ENCODE peak calls at places on chromosomes 4 and X, in five cellular contexts. One of them, this sample, is unnamed. For H3K27me3 and H3K4me1, the result is how much of the 10 kb centered on the place peaks cover.

GRCh38 chr4:53620956-53621355 is 29.7 kb upstream of the LNX1 start:
- DNase-seq in endodermal cell: peak
- DNase-seq in esophagus muscularis mucosa: no peak
- DNase-seq in psoas muscle: no peak
- DNase-seq in tibial artery: no peak
- DNase-seq in this sample: no peak

GRCh38 chrX:30865020-30865419 is 24.0 kb downstream of the TAB3 start:
- DNase-seq in esophagus muscularis mucosa: no peak
- DNase-seq in psoas muscle: no peak
- DNase-seq in tibial artery: no peak
- DNase-seq in endodermal cell: peak
- DNase-seq in this sample: no peak

GRCh38 chrX:151082077-151082948 is 94.1 kb upstream of the GPR50 start:
- DNase-seq in esophagus muscularis mucosa: no peak
- DNase-seq in psoas muscle: peak
- DNase-seq in endodermal cell: peak
- DNase-seq in tibial artery: peak
- DNase-seq in this sample: peak

GRCh38 chr4:5683566-5683965 is 24.8 kb downstream of the EVC2 start:
- DNase-seq in endodermal cell: no peak
- DNase-seq in psoas muscle: no peak
- DNase-seq in esophagus muscularis mucosa: no peak
- DNase-seq in tibial artery: no peak
- DNase-seq in this sample: no peak

GRCh38 chr4:13903851-13904340 is 276.4 kb upstream of the BOD1L1 start:
- DNase-seq in tibial artery: no peak
- DNase-seq in esophagus muscularis mucosa: peak
- DNase-seq in endodermal cell: no peak
- DNase-seq in psoas muscle: no peak
- DNase-seq in this sample: no peak

GRCh38 chrX:9851890-9852289 is 65.7 kb downstream of the SHROOM2 start:
- DNase-seq in esophagus muscularis mucosa: no peak
- DNase-seq in endodermal cell: no peak
- DNase-seq in tibial artery: no peak
- DNase-seq in psoas muscle: no peak
- DNase-seq in this sample: no peak

GRCh38 chr4:145618210-145618911 is 824 bp upstream of the MMAA start:
- DNase-seq in esophagus muscularis mucosa: no peak
- DNase-seq in psoas muscle: peak
- DNase-seq in tibial artery: no peak
- DNase-seq in endodermal cell: no peak
- DNase-seq in this sample: no peak

GRCh38 chrX:72366178-72366577 is 60.5 kb upstream of the CITED1 start:
- DNase-seq in endodermal cell: no peak
- DNase-seq in esophagus muscularis mucosa: no peak
- DNase-seq in psoas muscle: no peak
- DNase-seq in tibial artery: no peak
- DNase-seq in this sample: no peak

GRCh38 chr4:182015893-182016292 is 227.3 kb upstream of the TENM3 start:
- DNase-seq in endodermal cell: no peak
- DNase-seq in psoas muscle: no peak
- DNase-seq in esophagus muscularis mucosa: no peak
- DNase-seq in tibial artery: no peak
- DNase-seq in this sample: no peak

GRCh38 chr4:986428-986948 is 356 bp upstream of the IDUA start:
- DNase-seq in esophagus muscularis mucosa: no peak
- DNase-seq in psoas muscle: no peak
- DNase-seq in endodermal cell: no peak
- DNase-seq in tibial artery: no peak
- DNase-seq in this sample: no peak

GRCh38 chr4:20272411-20272872 is 20.7 kb downstream of the SLIT2 start:
- DNase-seq in tibial artery: no peak
- DNase-seq in psoas muscle: no peak
- DNase-seq in endodermal cell: no peak
- DNase-seq in esophagus muscularis mucosa: no peak
- DNase-seq in this sample: no peak

GRCh38 chrX:43958529-43958928 is 14.7 kb downstream of the NDP start:
- DNase-seq in psoas muscle: no peak
- DNase-seq in esophagus muscularis mucosa: no peak
- DNase-seq in tibial artery: no peak
- DNase-seq in endodermal cell: peak
- DNase-seq in this sample: peak

GRCh38 chr4:159278399-159278798 is 175.5 kb downstream of the RAPGEF2 start:
- DNase-seq in esophagus muscularis mucosa: no peak
- DNase-seq in tibial artery: no peak
- DNase-seq in psoas muscle: no peak
- DNase-seq in endodermal cell: no peak
- DNase-seq in this sample: no peak

GRCh38 chr4:138188406-138189084 is 53.6 kb downstream of the SLC7A11 start:
- DNase-seq in endodermal cell: no peak
- DNase-seq in esophagus muscularis mucosa: no peak
- DNase-seq in tibial artery: no peak
- DNase-seq in psoas muscle: no peak
- DNase-seq in this sample: no peak

GRCh38 chr4:85952518-85952917 is 407.3 kb downstream of the MAPK10 start:
- DNase-seq in psoas muscle: no peak
- DNase-seq in tibial artery: no peak
- DNase-seq in esophagus muscularis mucosa: no peak
- DNase-seq in endodermal cell: no peak
- DNase-seq in this sample: no peak

GRCh38 chr4:99763635-99764101 is 53.0 kb upstream of the DAPP1 start:
- DNase-seq in endodermal cell: no peak
- DNase-seq in tibial artery: no peak
- DNase-seq in psoas muscle: no peak
- DNase-seq in esophagus muscularis mucosa: no peak
- DNase-seq in this sample: no peak

GRCh38 chr4:105715692-105716278 is 7.2 kb downstream of the GSTCD start:
- DNase-seq in tibial artery: no peak
- DNase-seq in esophagus muscularis mucosa: no peak
- DNase-seq in psoas muscle: no peak
- DNase-seq in endodermal cell: no peak
- DNase-seq in this sample: no peak

GRCh38 chrX:108216405-108216804 is 124.8 kb downstream of the ATG4A start:
- DNase-seq in esophagus muscularis mucosa: no peak
- DNase-seq in psoas muscle: no peak
- DNase-seq in endodermal cell: no peak
- DNase-seq in tibial artery: no peak
- DNase-seq in this sample: no peak

GRCh38 chr4:8915201-8916200 is 43.9 kb upstream of the HMX1 start:
- DNase-seq in endodermal cell: no peak
- DNase-seq in esophagus muscularis mucosa: peak
- DNase-seq in psoas muscle: peak
- DNase-seq in tibial artery: peak
- DNase-seq in this sample: no peak

GRCh38 chr4:21209854-21210253 is 509.6 kb downstream of the PACRGL start:
- DNase-seq in psoas muscle: no peak
- DNase-seq in endodermal cell: no peak
- DNase-seq in tibial artery: no peak
- DNase-seq in esophagus muscularis mucosa: no peak
- DNase-seq in this sample: no peak

GRCh38 chrX:46642145-46642544 is 68.6 kb downstream of the CHST7 start:
- DNase-seq in psoas muscle: no peak
- DNase-seq in endodermal cell: no peak
- DNase-seq in tibial artery: no peak
- DNase-seq in esophagus muscularis mucosa: no peak
- DNase-seq in this sample: no peak

GRCh38 chr4:122423246-122423645 is 33.3 kb downstream of the IL2 start:
- DNase-seq in endodermal cell: no peak
- DNase-seq in tibial artery: no peak
- DNase-seq in psoas muscle: no peak
- DNase-seq in esophagus muscularis mucosa: no peak
- DNase-seq in this sample: no peak

GRCh38 chr4:180840142-180840541 is 1403.1 kb upstream of the TENM3 start:
- DNase-seq in endodermal cell: no peak
- DNase-seq in tibial artery: no peak
- DNase-seq in psoas muscle: no peak
- DNase-seq in esophagus muscularis mucosa: no peak
- DNase-seq in this sample: no peak

GRCh38 chr4:182449186-182449880 is 206.1 kb downstream of the TENM3 start:
- DNase-seq in endodermal cell: no peak
- DNase-seq in esophagus muscularis mucosa: no peak
- DNase-seq in tibial artery: no peak
- DNase-seq in psoas muscle: no peak
- DNase-seq in this sample: peak

GRCh38 chr4:120557372-120557771 is 365.2 kb downstream of the PRDM5 start:
- DNase-seq in esophagus muscularis mucosa: no peak
- DNase-seq in psoas muscle: no peak
- DNase-seq in tibial artery: no peak
- DNase-seq in endodermal cell: no peak
- DNase-seq in this sample: no peak

GRCh38 chr4:109913842-109914241 is 1.2 kb downstream of the EGF start:
- DNase-seq in endodermal cell: no peak
- DNase-seq in tibial artery: no peak
- DNase-seq in psoas muscle: no peak
- DNase-seq in esophagus muscularis mucosa: no peak
- DNase-seq in this sample: no peak

GRCh38 chr4:109915385-109916002 is 2.8 kb downstream of the EGF start:
- DNase-seq in endodermal cell: no peak
- DNase-seq in psoas muscle: peak
- DNase-seq in esophagus muscularis mucosa: no peak
- DNase-seq in tibial artery: no peak
- DNase-seq in this sample: no peak

GRCh38 chr4:109912706-109913621 is at the start of gene EGF:
- DNase-seq in psoas muscle: peak
- DNase-seq in tibial artery: no peak
- DNase-seq in esophagus muscularis mucosa: no peak
- DNase-seq in endodermal cell: peak
- DNase-seq in this sample: peak

GRCh38 chr4:109916003-109916399 is 3.3 kb downstream of the EGF start:
- DNase-seq in esophagus muscularis mucosa: no peak
- DNase-seq in endodermal cell: no peak
- DNase-seq in tibial artery: no peak
- DNase-seq in psoas muscle: no peak
- DNase-seq in this sample: no peak

GRCh38 chr4:109914356-109914755 is 1.7 kb downstream of the EGF start:
- DNase-seq in esophagus muscularis mucosa: no peak
- DNase-seq in psoas muscle: no peak
- DNase-seq in endodermal cell: no peak
- DNase-seq in tibial artery: no peak
- DNase-seq in this sample: no peak
- H3K4me3 ChIP-seq in esophagus muscularis mucosa: no peak
- H3K4me3 ChIP-seq in psoas muscle: peak
- H3K4me3 ChIP-seq in endodermal cell: peak
- H3K4me3 ChIP-seq in tibial artery: no peak
- H3K4me3 ChIP-seq in this sample: peak

GRCh38 chr4:10346023-10346422 is 111.2 kb downstream of the ZNF518B start:
- DNase-seq in tibial artery: no peak
- DNase-seq in esophagus muscularis mucosa: no peak
- DNase-seq in endodermal cell: no peak
- DNase-seq in psoas muscle: no peak
- DNase-seq in this sample: no peak

GRCh38 chr4:10347815-10348214 is 109.4 kb downstream of the ZNF518B start:
- DNase-seq in endodermal cell: no peak
- DNase-seq in esophagus muscularis mucosa: no peak
- DNase-seq in psoas muscle: no peak
- DNase-seq in tibial artery: no peak
- DNase-seq in this sample: no peak

GRCh38 chr4:10345381-10345784 is 111.8 kb downstream of the ZNF518B start:
- DNase-seq in endodermal cell: no peak
- DNase-seq in tibial artery: no peak
- DNase-seq in psoas muscle: no peak
- DNase-seq in esophagus muscularis mucosa: no peak
- DNase-seq in this sample: no peak

GRCh38 chr4:10348241-10348640 is 109.0 kb downstream of the ZNF518B start:
- DNase-seq in tibial artery: no peak
- DNase-seq in endodermal cell: no peak
- DNase-seq in psoas muscle: no peak
- DNase-seq in esophagus muscularis mucosa: no peak
- DNase-seq in this sample: no peak

GRCh38 chr4:10347281-10347795 is 109.9 kb downstream of the ZNF518B start:
- DNase-seq in endodermal cell: no peak
- DNase-seq in esophagus muscularis mucosa: no peak
- DNase-seq in tibial artery: no peak
- DNase-seq in psoas muscle: no peak
- DNase-seq in this sample: no peak
- H3K27me3 ChIP-seq in endodermal cell: under half
- H3K27me3 ChIP-seq in esophagus muscularis mucosa: under half
- H3K27me3 ChIP-seq in tibial artery: under half
- H3K27me3 ChIP-seq in psoas muscle: under half
- H3K27me3 ChIP-seq in this sample: under half

GRCh38 chr4:38314663-38315062 is 349.3 kb upstream of the KLF3 start:
- DNase-seq in tibial artery: no peak
- DNase-seq in psoas muscle: no peak
- DNase-seq in esophagus muscularis mucosa: no peak
- DNase-seq in endodermal cell: no peak
- DNase-seq in this sample: no peak

GRCh38 chr4:38317238-38317637 is 346.8 kb upstream of the KLF3 start:
- DNase-seq in esophagus muscularis mucosa: no peak
- DNase-seq in endodermal cell: no peak
- DNase-seq in psoas muscle: no peak
- DNase-seq in tibial artery: no peak
- DNase-seq in this sample: no peak

GRCh38 chr4:38316045-38316444 is 348.0 kb upstream of the KLF3 start:
- DNase-seq in tibial artery: no peak
- DNase-seq in endodermal cell: no peak
- DNase-seq in psoas muscle: no peak
- DNase-seq in esophagus muscularis mucosa: no peak
- DNase-seq in this sample: no peak

GRCh38 chr4:38313999-38314561 is 349.9 kb upstream of the KLF3 start:
- DNase-seq in endodermal cell: no peak
- DNase-seq in tibial artery: no peak
- DNase-seq in esophagus muscularis mucosa: no peak
- DNase-seq in psoas muscle: no peak
- DNase-seq in this sample: no peak

DNA sequence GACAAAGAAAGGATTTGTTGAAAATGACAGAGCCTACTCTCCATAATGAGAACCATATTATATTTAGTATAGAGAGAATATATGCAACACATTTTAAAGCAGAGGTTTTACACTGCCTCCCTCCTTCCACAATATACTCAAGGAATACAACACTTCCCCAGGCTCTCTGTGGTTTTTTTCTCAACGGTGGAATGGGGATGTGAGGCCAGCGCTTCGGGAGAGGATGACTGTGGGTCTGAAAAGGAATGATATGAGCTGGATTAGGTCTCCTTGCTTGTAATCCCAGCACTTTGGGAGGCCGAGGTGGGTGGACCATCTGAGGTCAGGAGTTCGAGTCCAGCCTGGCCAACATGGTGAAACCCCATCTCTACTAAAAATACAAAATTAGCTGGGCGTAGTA is 348.7 kb upstream of the KLF3 start:
- DNase-seq in endodermal cell: no peak
- DNase-seq in psoas muscle: no peak
- DNase-seq in tibial artery: no peak
- DNase-seq in esophagus muscularis mucosa: no peak
- DNase-seq in this sample: no peak
- H3K4me1 ChIP-seq in endodermal cell: under half
- H3K4me1 ChIP-seq in psoas muscle: under half
- H3K4me1 ChIP-seq in tibial artery: under half
- H3K4me1 ChIP-seq in esophagus muscularis mucosa: under half
- H3K4me1 ChIP-seq in this sample: under half

DNA sequence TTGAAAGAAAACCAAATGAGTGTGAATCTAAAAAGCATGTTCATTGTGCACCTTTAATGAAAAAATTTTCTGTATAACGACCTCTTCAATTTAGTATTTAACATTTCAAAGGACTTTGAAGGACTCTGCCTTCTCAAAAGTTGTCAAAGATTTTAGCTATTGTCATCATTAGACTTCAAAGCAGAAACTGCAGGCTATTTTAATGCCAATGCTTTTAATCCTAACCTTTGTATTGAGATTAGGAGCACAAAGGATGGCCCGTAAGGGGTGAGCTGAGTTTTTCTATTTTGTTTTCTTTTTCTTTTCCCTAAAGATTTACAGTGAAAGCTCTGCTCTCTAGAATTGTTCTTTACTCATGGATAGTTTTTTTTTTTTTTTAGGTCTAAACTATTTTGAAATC is 26.5 kb upstream of the STOX2 start:
- DNase-seq in endodermal cell: no peak
- DNase-seq in psoas muscle: no peak
- DNase-seq in tibial artery: no peak
- DNase-seq in esophagus muscularis mucosa: no peak
- DNase-seq in this sample: no peak
- H3K4me3 ChIP-seq in endodermal cell: no peak
- H3K4me3 ChIP-seq in psoas muscle: no peak
- H3K4me3 ChIP-seq in tibial artery: no peak
- H3K4me3 ChIP-seq in esophagus muscularis mucosa: no peak
- H3K4me3 ChIP-seq in this sample: no peak

This sample was measured in heart right ventricle.